ENCODE peak calls at places on chromosomes 1 and 21, in seven cellular contexts. T, F, A, S, V, N and K are unnamed samples. For H3K9me3, the result is how much of the 10 kb centered on the place peaks cover.

GRCh38 chr1:178529364-178530036 is 16.6 kb downstream of the TEX35 start:
- DNase-seq in T (no peak), F (peak), A (no peak), S (no peak), V (no peak), N (no peak), K (no peak)

GRCh38 chr1:228986093-228986904 is 251.0 kb downstream of the RHOU start:
- DNase-seq in T (no peak), F (no peak), A (peak), S (no peak), V (peak), N (peak), K (no peak)

GRCh38 chr1:81689531-81689941 is 111.2 kb upstream of the ADGRL2 start:
- DNase-seq in T (no peak), F (no peak), A (no peak), S (no peak), V (no peak), N (peak), K (no peak)

GRCh38 chr1:3942416-3943122 is 42.5 kb upstream of the C1orf174 start:
- DNase-seq in T (no peak), F (no peak), A (no peak), S (no peak), V (no peak), N (no peak), K (no peak)

GRCh38 chr1:65764052-65764451 is 28.6 kb upstream of the PDE4B start:
- DNase-seq in T (no peak), F (no peak), A (no peak), S (no peak), V (no peak), N (no peak), K (no peak)

GRCh38 chr1:175522880-175523279 is 220.5 kb downstream of the TNR start:
- DNase-seq in T (no peak), F (no peak), A (no peak), S (no peak), V (no peak), N (no peak), K (no peak)

GRCh38 chr1:228919919-228920318 is 184.6 kb downstream of the RHOU start:
- DNase-seq in T (no peak), F (no peak), A (no peak), S (no peak), V (no peak), N (no peak), K (no peak)

GRCh38 chr1:212615092-212615470 is 6.5 kb downstream of the ATF3 start:
- DNase-seq in T (no peak), F (no peak), A (no peak), S (no peak), V (no peak), N (no peak), K (no peak)

GRCh38 chr21:44866780-44867179 is 6.7 kb downstream of the PTTG1IP start:
- DNase-seq in T (no peak), F (peak), A (no peak), S (peak), V (no peak), N (peak), K (no peak)

GRCh38 chr1:200302192-200302892 is 107.5 kb downstream of the ZNF281 start:
- DNase-seq in T (no peak), F (peak), A (peak), S (peak), V (peak), N (peak), K (peak)

GRCh38 chr1:17892225-17892624 is 137.1 kb downstream of the ACTL8 start:
- DNase-seq in T (no peak), F (peak), A (peak), S (peak), V (no peak), N (no peak), K (no peak)

GRCh38 chr1:198101716-198102453 is 54.9 kb upstream of the NEK7 start:
- DNase-seq in T (no peak), F (no peak), A (no peak), S (no peak), V (no peak), N (no peak), K (no peak)

GRCh38 chr1:198099755-198100154 is 57.0 kb upstream of the NEK7 start:
- DNase-seq in T (no peak), F (no peak), A (no peak), S (no peak), V (no peak), N (no peak), K (no peak)

DNA sequence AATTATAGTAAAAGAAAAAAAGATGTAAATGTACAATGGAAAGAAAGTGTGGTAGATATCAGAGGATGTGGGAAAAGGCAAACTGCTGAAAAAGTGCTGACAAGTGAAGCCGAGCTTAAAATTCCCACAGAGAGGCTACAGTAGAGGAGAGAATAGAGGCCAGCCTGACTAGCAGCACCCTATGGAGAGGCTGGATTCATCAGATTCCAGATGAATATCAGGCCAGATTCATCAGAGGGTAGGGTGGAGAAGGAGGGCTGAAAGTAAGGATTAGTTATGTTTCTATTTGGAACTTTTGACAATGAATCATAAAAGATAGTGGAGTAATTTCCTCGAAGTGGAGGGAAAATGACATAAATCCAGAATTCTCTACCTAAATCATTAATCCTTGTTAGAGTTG is 60.4 kb upstream of the NEK7 start:
- DNase-seq in T (no peak), F (no peak), A (no peak), S (no peak), V (no peak), N (no peak), K (no peak)
- TF ChIP-seq CTCF in T (no peak), F (no peak), A (no peak), S (no peak), V (no peak), N (no peak), K (no peak)

DNA sequence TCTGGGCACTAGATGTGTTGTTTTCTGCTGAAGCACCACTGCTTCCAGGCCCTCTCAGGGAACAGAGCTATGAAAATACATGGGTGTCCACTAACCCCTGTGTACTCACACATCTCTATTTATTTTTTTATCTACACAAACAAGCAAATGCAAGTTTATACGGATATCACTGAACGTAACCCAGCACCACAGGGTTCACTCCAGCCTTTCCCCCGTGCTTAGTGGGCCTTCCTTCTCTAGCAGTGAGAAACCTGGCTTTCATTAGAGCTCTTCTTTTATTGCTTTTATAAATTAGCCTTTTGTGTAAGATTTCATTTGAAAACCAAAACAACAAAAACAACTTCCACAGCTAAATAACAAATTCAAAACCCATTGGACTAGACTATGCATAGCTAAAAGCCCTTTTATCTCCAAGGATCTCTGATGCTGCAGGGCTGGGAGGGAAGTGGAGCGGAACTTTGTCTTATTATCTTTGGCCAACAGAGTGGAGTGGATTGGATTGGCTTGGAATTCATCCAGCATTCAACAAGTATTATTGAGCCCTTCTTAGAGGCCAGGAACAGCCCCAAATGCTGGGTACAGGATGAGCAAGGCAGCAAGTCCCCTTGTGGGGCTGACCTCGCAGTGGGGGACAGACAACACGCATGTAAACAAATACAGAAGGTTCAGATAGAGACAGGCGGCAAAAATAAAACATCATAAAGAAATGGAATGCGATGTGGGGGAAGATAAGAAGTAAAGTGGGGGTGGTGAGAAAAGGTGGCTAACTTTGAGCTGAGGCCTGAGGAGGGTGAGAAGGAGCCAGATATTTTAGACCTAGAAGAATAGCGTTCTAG is 371.8 kb upstream of the POU3F1 start:
- DNase-seq in T (no peak), F (no peak), A (no peak), S (no peak), V (no peak), N (no peak), K (no peak)
- H3K9me3 ChIP-seq in T (under half), F (under half), A (under half), S (under half), V (under half), N (under half), K (under half)

GRCh38 chr1:203776636-203777035 is 11.7 kb downstream of the LAX1 start:
- DNase-seq in T (no peak), F (no peak), A (no peak), S (no peak), V (no peak), N (no peak), K (no peak)
- TF ChIP-seq CTCF in T (no peak), F (no peak), A (peak), S (no peak), V (no peak), N (no peak), K (peak)

GRCh38 chr1:91071838-91072237 is 50.0 kb upstream of the ZNF644 start:
- DNase-seq in T (no peak), F (no peak), A (no peak), S (no peak), V (no peak), N (no peak), K (no peak)
- H3K9me3 ChIP-seq in T (under half), F (under half), A (under half), S (under half), V (under half), N (under half), K (under half)

GRCh38 chr1:47970882-47971281 is 26.3 kb downstream of the TRABD2B start:
- DNase-seq in T (no peak), F (no peak), A (no peak), S (no peak), V (no peak), N (no peak), K (no peak)

GRCh38 chr1:47975302-47975921 is 21.8 kb downstream of the TRABD2B start:
- DNase-seq in T (no peak), F (no peak), A (no peak), S (no peak), V (no peak), N (no peak), K (no peak)

GRCh38 chr1:47976267-47976666 is 20.9 kb downstream of the TRABD2B start:
- DNase-seq in T (no peak), F (no peak), A (no peak), S (no peak), V (no peak), N (no peak), K (no peak)

GRCh38 chr1:47971385-47971784 is 25.8 kb downstream of the TRABD2B start:
- DNase-seq in T (no peak), F (no peak), A (no peak), S (no peak), V (no peak), N (no peak), K (no peak)

GRCh38 chr1:47972864-47973437 is 24.2 kb downstream of the TRABD2B start:
- DNase-seq in T (no peak), F (no peak), A (no peak), S (no peak), V (no peak), N (no peak), K (no peak)
- TF ChIP-seq CTCF in T (no peak), F (no peak), A (no peak), S (peak), V (no peak), N (peak), K (no peak)